ENCODE peak calls at places on chromosome 15, in four cellular contexts. B, E, Q and Z are unnamed samples. For H3K27me3, the result is how much of the 10 kb centered on the place peaks cover.

GRCh38 chr15:41966920-41967465 is 5.4 kb downstream of the EHD4 start:
- DNase-seq in B (no peak), E (no peak), Q (no peak), Z (no peak)

GRCh38 chr15:37204698-37205097 is 104.3 kb upstream of the MEIS2 start:
- DNase-seq in B (no peak), E (no peak), Q (no peak), Z (no peak)

GRCh38 chr15:64009241-64009640 is 37.0 kb downstream of the DAPK2 start:
- DNase-seq in B (no peak), E (no peak), Q (no peak), Z (no peak)

GRCh38 chr15:31342781-31343626 is 16.4 kb downstream of the KLF13 start:
- DNase-seq in B (no peak), E (no peak), Q (no peak), Z (no peak)

GRCh38 chr15:25847066-25847465 is 16.1 kb downstream of the ATP10A start:
- DNase-seq in B (no peak), E (no peak), Q (no peak), Z (no peak)

GRCh38 chr15:100083572-100083971 is 258.2 kb downstream of the ADAMTS17 start:
- DNase-seq in B (no peak), E (no peak), Q (no peak), Z (no peak)

GRCh38 chr15:93036922-93037321 is 52.1 kb downstream of the RGMA start:
- DNase-seq in B (no peak), E (no peak), Q (no peak), Z (no peak)

GRCh38 chr15:43958894-43959330 is 132.1 kb downstream of the WDR76 start:
- DNase-seq in B (peak), E (no peak), Q (no peak), Z (no peak)

GRCh38 chr15:50380089-50380488 is 25.1 kb upstream of the GABPB1 start:
- DNase-seq in B (no peak), E (no peak), Q (no peak), Z (no peak)

GRCh38 chr15:83284563-83285283 is at the start of gene BNC1:
- DNase-seq in B (no peak), E (no peak), Q (no peak), Z (no peak)

GRCh38 chr15:70936326-70936725 is 43.7 kb downstream of the LRRC49 start:
- DNase-seq in B (no peak), E (no peak), Q (no peak), Z (no peak)

GRCh38 chr15:32919749-32920414 is 202.1 kb downstream of the GREM1 start:
- DNase-seq in B (no peak), E (no peak), Q (no peak), Z (no peak)

GRCh38 chr15:92143765-92144164 is 249.9 kb upstream of the ST8SIA2 start:
- DNase-seq in B (no peak), E (peak), Q (no peak), Z (no peak)

GRCh38 chr15:80694624-80695098 is 449 bp upstream of the ABHD17C start:
- DNase-seq in B (no peak), E (peak), Q (no peak), Z (no peak)

GRCh38 chr15:34642252-34642651 is 58.8 kb upstream of the GOLGA8B start:
- DNase-seq in B (no peak), E (no peak), Q (no peak), Z (no peak)

GRCh38 chr15:97909291-97909891 is 51.1 kb upstream of the ARRDC4 start:
- DNase-seq in B (peak), E (peak), Q (peak), Z (peak)

GRCh38 chr15:41309226-41309905 is 23.0 kb downstream of the OIP5 start:
- DNase-seq in B (no peak), E (no peak), Q (no peak), Z (no peak)

GRCh38 chr15:70466895-70467529 is 296.3 kb downstream of the UACA start:
- DNase-seq in B (peak), E (peak), Q (peak), Z (no peak)

GRCh38 chr15:70432924-70433500 is 330.3 kb downstream of the UACA start:
- DNase-seq in B (no peak), E (no peak), Q (no peak), Z (no peak)

GRCh38 chr15:81092559-81092902 is 41.5 kb upstream of the CFAP161 start:
- DNase-seq in B (no peak), E (no peak), Q (no peak), Z (no peak)

GRCh38 chr15:47514251-47514652 is 203.1 kb upstream of the SEMA6D start:
- DNase-seq in B (no peak), E (no peak), Q (no peak), Z (no peak)

GRCh38 chr15:63973212-63974009 is 72.9 kb downstream of the DAPK2 start:
- DNase-seq in B (no peak), E (no peak), Q (no peak), Z (no peak)

GRCh38 chr15:91357011-91357410 is 257.0 kb downstream of the SV2B start:
- DNase-seq in B (no peak), E (no peak), Q (no peak), Z (no peak)

GRCh38 chr15:82137261-82137660 is 91.4 kb upstream of the MEX3B start:
- DNase-seq in B (no peak), E (no peak), Q (no peak), Z (no peak)

DNA sequence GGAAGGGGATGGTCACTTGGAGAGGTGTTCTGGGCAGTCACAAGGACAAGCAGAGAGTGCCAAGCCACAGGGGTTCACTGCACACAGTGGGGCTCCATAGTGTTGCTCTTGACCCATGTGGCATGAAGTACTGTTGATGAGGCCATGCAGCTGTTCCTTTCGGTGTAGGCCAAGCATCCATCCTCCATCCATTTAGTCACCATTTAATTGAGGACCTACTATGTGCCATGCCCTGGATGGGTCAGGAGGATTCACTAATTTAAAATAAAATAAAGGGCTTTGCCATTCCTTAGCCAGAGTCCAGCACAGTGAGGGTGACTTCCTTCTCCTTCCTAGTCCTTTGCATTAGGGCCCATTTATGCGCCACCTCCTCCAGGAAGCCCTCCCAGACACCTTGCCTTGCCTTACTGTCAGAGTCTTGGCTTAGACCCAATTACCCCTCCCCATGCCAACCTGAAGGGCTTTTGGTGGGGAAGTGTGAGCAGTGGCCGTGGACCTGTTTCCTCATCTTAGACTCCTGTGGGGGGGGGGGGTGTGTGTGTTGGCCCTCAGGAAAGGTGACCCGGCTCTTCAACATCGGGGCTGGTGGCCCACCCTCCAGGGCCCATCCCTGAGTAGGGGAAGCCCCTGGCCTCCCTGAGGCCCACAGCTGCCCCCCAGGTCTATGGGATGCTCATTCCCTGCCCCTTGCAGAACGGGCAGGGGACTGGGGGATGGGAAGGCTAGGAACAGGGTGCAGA is 25.6 kb downstream of the PSTPIP1 start:
- DNase-seq in B (no peak), E (no peak), Q (no peak), Z (no peak)
- H3K27me3 ChIP-seq in B (under half), E (half or more), Q (under half), Z (under half)

GRCh38 chr15:57153140-57153539 is 223.2 kb upstream of the CGNL1 start:
- DNase-seq in B (no peak), E (no peak), Q (no peak), Z (no peak)
- TF ChIP-seq SIN3A in B (no peak), E (no peak), Q (no peak), Z (no peak)

DNA sequence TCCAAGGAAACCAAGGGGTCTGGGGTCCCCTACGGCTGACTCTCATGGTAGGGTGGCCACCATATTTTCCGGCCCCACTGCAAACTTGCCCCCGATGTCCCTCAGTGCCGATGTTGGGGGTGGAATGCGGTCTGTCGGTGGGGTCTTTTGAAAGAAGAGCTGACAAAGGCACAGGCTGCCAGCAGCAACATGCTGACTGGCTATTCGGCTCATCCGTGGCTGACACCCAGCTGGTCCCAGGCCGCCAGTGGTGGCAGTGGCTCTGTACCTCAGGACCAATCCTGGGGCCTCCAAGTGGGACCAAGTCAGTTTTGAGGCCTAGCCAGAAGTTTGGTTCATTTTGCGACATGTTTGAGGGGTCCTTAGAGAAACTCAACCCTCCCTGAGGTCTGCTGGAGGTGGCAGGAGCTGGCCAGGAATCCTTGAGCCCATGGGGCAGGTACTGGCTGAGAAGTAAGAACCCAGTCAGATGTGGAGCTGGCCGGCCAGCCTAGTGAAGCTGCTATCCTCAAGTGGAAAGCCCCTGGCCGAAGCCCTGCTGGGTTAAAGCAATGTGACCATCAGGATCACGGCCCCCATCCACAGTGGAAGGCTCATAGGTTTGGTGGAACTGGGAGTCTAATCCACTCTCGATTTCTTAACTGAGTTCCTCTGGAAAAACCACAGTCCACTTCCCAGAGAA is 17.8 kb downstream of the BMF start:
- DNase-seq in B (no peak), E (no peak), Q (no peak), Z (no peak)
- TF ChIP-seq TCF7L2 in B (no peak), E (no peak), Q (no peak), Z (no peak)

GRCh38 chr15:40290540-40291087 is 7.8 kb upstream of the ANKRD63 start:
- DNase-seq in B (no peak), E (no peak), Q (no peak), Z (no peak)
- H3K27me3 ChIP-seq in B (under half), E (under half), Q (under half), Z (under half)

GRCh38 chr15:59355730-59356129 is 16.9 kb downstream of the MYO1E start:
- DNase-seq in B (no peak), E (no peak), Q (no peak), Z (no peak)

GRCh38 chr15:59352189-59352588 is 20.5 kb downstream of the MYO1E start:
- DNase-seq in B (no peak), E (no peak), Q (no peak), Z (no peak)

GRCh38 chr15:59352683-59353082 is 20.0 kb downstream of the MYO1E start:
- DNase-seq in B (no peak), E (no peak), Q (no peak), Z (no peak)

GRCh38 chr15:59350421-59350732 is 22.3 kb downstream of the MYO1E start:
- DNase-seq in B (no peak), E (no peak), Q (no peak), Z (no peak)

GRCh38 chr15:59353994-59354951 is 18.4 kb downstream of the MYO1E start:
- DNase-seq in B (no peak), E (no peak), Q (no peak), Z (no peak)
- TF ChIP-seq SIN3A in B (no peak), E (no peak), Q (no peak), Z (no peak)

GRCh38 chr15:53588773-53589172 is 170.7 kb downstream of the WDR72 start:
- DNase-seq in B (no peak), E (no peak), Q (no peak), Z (no peak)

GRCh38 chr15:53581513-53581912 is 177.9 kb downstream of the WDR72 start:
- DNase-seq in B (no peak), E (no peak), Q (no peak), Z (no peak)

GRCh38 chr15:53591041-53591440 is 168.4 kb downstream of the WDR72 start:
- DNase-seq in B (no peak), E (no peak), Q (no peak), Z (no peak)

GRCh38 chr15:53589526-53590057 is 169.9 kb downstream of the WDR72 start:
- DNase-seq in B (no peak), E (no peak), Q (no peak), Z (no peak)

GRCh38 chr15:53586815-53587214 is 172.6 kb downstream of the WDR72 start:
- DNase-seq in B (peak), E (peak), Q (peak), Z (no peak)
- TF ChIP-seq TCF7L2 in B (no peak), E (no peak), Q (no peak), Z (no peak)